ENCODE peak calls at places on chromosome 10, in four cellular contexts. T is IMR-90, I is GM12878, X is K562. E is an unnamed sample. For H3K4me1, the result is how much of the 10 kb centered on the place peaks cover.

GRCh38 chr10:113329121-113329596 is 223.7 kb upstream of the HABP2 start:
- DNase-seq in X (no peak), T (peak), I (no peak), E (no peak)

GRCh38 chr10:116984202-116984993 is 20.6 kb downstream of the SHTN1 start:
- DNase-seq in T (no peak), X (no peak), I (no peak), E (no peak)

GRCh38 chr10:10138685-10139084 is 879.0 kb upstream of the CELF2 start:
- DNase-seq in X (no peak), I (no peak), T (no peak), E (no peak)

GRCh38 chr10:129536336-129536735 is 69.3 kb downstream of the MGMT start:
- DNase-seq in I (no peak), T (no peak), X (no peak), E (no peak)

GRCh38 chr10:36819781-36820180 is 305.6 kb upstream of the ANKRD30A start:
- DNase-seq in X (no peak), T (no peak), I (no peak), E (no peak)

GRCh38 chr10:87675396-87676376 is 16.0 kb downstream of the PAPSS2 start:
- DNase-seq in I (no peak), X (no peak), T (peak), E (peak)

GRCh38 chr10:119401671-119402395 is 140.7 kb downstream of the RGS10 start:
- DNase-seq in T (peak), X (peak), I (no peak), E (peak)

GRCh38 chr10:1102392-1102791 is 46.2 kb downstream of the WDR37 start:
- DNase-seq in I (no peak), X (no peak), T (peak), E (no peak)

GRCh38 chr10:73094986-73095478 is 1.6 kb downstream of the P4HA1 start:
- DNase-seq in X (no peak), T (no peak), I (no peak), E (no peak)

GRCh38 chr10:122852261-122852660 is 6.6 kb upstream of the CUZD1 start:
- DNase-seq in X (no peak), I (no peak), T (no peak), E (peak)

GRCh38 chr10:96619803-96620773 is 33.3 kb upstream of the TM9SF3 start:
- DNase-seq in T (peak), X (no peak), I (no peak), E (no peak)

GRCh38 chr10:21516270-21517131 is 9.0 kb downstream of the SKIDA1 start:
- DNase-seq in T (peak), X (peak), I (no peak), E (peak)

GRCh38 chr10:80382989-80383388 is 25.4 kb upstream of the PRXL2A start:
- DNase-seq in X (peak), T (peak), I (peak), E (peak)

GRCh38 chr10:122730238-122730637 is 30.6 kb upstream of the C10orf120 start:
- DNase-seq in I (no peak), T (no peak), X (no peak), E (no peak)

GRCh38 chr10:20970044-20970443 is 72.9 kb upstream of the NEBL start:
- DNase-seq in I (no peak), X (no peak), T (no peak), E (peak)

GRCh38 chr10:77926566-77927342 is at the start of gene DLG5:
- DNase-seq in X (peak), T (peak), I (no peak), E (peak)

GRCh38 chr10:74822583-74823089 is 3.8 kb upstream of the KAT6B start:
- DNase-seq in T (peak), I (no peak), X (peak), E (no peak)

GRCh38 chr10:22623624-22624263 is 90.6 kb downstream of the PIP4K2A start:
- DNase-seq in I (no peak), T (peak), X (peak), E (no peak)

GRCh38 chr10:129491123-129491734 is 24.2 kb downstream of the MGMT start:
- DNase-seq in X (no peak), I (no peak), T (peak), E (no peak)

GRCh38 chr10:90245623-90246022 is 544.2 kb downstream of the KIF20B start:
- DNase-seq in I (no peak), X (no peak), T (no peak), E (no peak)

GRCh38 chr10:73591935-73592699 is 975 bp upstream of the USP54 start:
- DNase-seq in X (peak), T (no peak), I (peak), E (no peak)

GRCh38 chr10:15152556-15152955 is 15.9 kb downstream of the NMT2 start:
- DNase-seq in X (no peak), T (no peak), I (no peak), E (no peak)

GRCh38 chr10:15158972-15159371 is 9.5 kb downstream of the NMT2 start:
- DNase-seq in T (no peak), I (no peak), X (no peak), E (no peak)

GRCh38 chr10:15158448-15158847 is 10.0 kb downstream of the NMT2 start:
- DNase-seq in T (no peak), X (no peak), I (no peak), E (no peak)

GRCh38 chr10:15150563-15150962 is 17.9 kb downstream of the NMT2 start:
- DNase-seq in I (no peak), X (no peak), T (no peak), E (no peak)

GRCh38 chr10:15155978-15156377 is 12.5 kb downstream of the NMT2 start:
- DNase-seq in X (peak), I (no peak), T (no peak), E (no peak)
- TF ChIP-seq FOS in X (no peak), I (no peak), T (no peak), E (no peak)

GRCh38 chr10:114393482-114393881 is 10.8 kb downstream of the AFAP1L2 start:
- DNase-seq in I (no peak), T (peak), X (no peak), E (peak)
- H3K4me1 ChIP-seq in I (under half), T (under half), X (under half), E (under half)

DNA sequence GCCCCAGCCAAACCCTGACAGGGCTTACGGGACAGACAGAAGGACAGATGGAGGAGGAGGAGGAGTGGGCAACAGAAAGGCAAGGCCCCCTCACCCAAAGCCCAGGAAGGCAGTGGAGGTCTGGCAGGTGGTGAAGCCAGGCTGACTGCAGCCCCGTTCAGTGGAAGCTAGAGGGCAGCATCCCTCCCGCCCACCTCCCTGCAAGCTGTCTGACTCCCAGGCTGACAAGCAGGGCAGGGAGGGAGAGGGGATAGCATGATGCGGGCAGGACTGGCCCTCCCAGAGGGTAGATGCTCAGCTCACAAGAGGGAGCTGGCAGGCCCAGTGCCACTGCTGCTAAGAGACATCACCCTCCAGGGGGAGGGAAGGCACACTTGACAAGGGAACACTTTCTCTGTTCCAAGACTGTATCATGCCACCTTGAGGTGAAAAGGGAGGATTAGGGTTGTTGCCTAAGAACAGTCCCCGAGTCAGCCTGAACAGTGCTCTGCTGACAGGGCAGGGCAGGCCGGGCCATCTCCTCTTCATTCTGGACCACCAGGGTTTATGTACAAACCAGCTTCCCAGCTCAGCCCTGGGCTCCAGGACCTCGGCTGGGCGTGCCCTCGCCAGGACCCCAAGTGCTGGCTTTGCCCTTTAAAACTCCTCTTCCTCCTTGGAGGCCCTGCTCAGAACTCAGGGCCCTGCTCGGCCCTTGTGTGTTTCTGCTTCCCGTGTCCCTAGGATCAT is 61.8 kb downstream of the RASGEF1A start:
- DNase-seq in T (peak), I (peak), X (peak), E (peak)
- TF ChIP-seq FOS in T (no peak), I (no peak), X (no peak), E (no peak)

DNA sequence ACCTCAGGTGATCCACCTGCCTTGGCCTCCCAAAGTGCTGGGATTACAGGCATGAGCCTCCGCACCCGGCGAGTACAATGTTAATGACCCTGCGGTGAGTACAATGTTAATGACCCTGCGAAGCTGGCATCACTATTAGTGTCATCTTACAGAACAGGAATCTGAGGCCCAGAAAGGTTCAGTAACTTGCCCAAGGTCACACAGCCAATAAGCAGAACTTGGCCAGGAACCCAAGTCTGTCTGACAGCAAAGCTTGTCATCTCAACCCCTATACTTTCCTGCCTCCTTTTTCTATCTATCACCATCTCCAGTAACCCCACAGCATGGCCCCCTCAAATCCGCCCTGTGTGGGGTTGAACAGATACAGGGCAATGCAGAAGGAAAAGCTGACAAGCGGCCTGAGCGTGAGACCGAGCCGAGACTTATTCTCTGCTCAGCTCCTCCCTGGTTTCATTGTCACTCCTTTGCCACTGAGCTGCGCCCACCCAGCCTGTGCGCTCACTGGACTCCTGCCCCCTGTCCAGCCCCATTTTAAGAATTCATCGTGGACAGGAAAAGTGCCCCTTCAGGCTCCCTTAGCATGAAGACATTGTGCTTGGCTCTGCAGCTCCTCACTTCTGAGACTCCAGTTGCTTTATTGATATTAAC is 58.0 kb upstream of the LBX1 start:
- DNase-seq in X (no peak), I (no peak), T (no peak), E (no peak)
- H3K4me1 ChIP-seq in X (under half), I (under half), T (under half), E (under half)

GRCh38 chr10:121541450-121541849 is 56.8 kb downstream of the FGFR2 start:
- DNase-seq in I (no peak), T (no peak), X (no peak), E (no peak)
- TF ChIP-seq FOS in I (no peak), T (no peak), X (no peak), E (no peak)

GRCh38 chr10:124717358-124717757 is 26.8 kb downstream of the FAM53B start:
- DNase-seq in I (no peak), T (no peak), X (no peak), E (no peak)

GRCh38 chr10:124717911-124718734 is 26.1 kb downstream of the FAM53B start:
- DNase-seq in I (peak), T (no peak), X (peak), E (peak)

GRCh38 chr10:124722812-124723783 is 21.1 kb downstream of the FAM53B start:
- DNase-seq in I (peak), T (no peak), X (peak), E (peak)

GRCh38 chr10:124721295-124722052 is 22.7 kb downstream of the FAM53B start:
- DNase-seq in X (no peak), T (no peak), I (no peak), E (peak)

GRCh38 chr10:124719213-124719851 is 24.8 kb downstream of the FAM53B start:
- DNase-seq in X (peak), T (peak), I (peak), E (peak)
- H3K4me1 ChIP-seq in X (under half), T (under half), I (half or more), E (under half)

GRCh38 chr10:60289800-60290199 is 99.9 kb downstream of the ANK3 start:
- DNase-seq in I (no peak), X (no peak), T (no peak), E (no peak)

GRCh38 chr10:60293797-60294196 is 95.9 kb downstream of the ANK3 start:
- DNase-seq in I (no peak), X (no peak), T (peak), E (no peak)

GRCh38 chr10:60288291-60288690 is 101.4 kb downstream of the ANK3 start:
- DNase-seq in I (no peak), T (no peak), X (no peak), E (no peak)

GRCh38 chr10:60291354-60291930 is 98.2 kb downstream of the ANK3 start:
- DNase-seq in I (no peak), X (no peak), T (no peak), E (no peak)

GRCh38 chr10:60290558-60290957 is 99.1 kb downstream of the ANK3 start:
- DNase-seq in I (no peak), X (peak), T (no peak), E (no peak)
- TF ChIP-seq FOS in I (no peak), X (no peak), T (no peak), E (no peak)

GRCh38 chr10:28818645-28819036 is 141.3 kb downstream of the BAMBI start:
- DNase-seq in I (no peak), X (no peak), T (no peak), E (no peak)
- H3K4me1 ChIP-seq in I (under half), X (under half), T (under half), E (under half)

DNA sequence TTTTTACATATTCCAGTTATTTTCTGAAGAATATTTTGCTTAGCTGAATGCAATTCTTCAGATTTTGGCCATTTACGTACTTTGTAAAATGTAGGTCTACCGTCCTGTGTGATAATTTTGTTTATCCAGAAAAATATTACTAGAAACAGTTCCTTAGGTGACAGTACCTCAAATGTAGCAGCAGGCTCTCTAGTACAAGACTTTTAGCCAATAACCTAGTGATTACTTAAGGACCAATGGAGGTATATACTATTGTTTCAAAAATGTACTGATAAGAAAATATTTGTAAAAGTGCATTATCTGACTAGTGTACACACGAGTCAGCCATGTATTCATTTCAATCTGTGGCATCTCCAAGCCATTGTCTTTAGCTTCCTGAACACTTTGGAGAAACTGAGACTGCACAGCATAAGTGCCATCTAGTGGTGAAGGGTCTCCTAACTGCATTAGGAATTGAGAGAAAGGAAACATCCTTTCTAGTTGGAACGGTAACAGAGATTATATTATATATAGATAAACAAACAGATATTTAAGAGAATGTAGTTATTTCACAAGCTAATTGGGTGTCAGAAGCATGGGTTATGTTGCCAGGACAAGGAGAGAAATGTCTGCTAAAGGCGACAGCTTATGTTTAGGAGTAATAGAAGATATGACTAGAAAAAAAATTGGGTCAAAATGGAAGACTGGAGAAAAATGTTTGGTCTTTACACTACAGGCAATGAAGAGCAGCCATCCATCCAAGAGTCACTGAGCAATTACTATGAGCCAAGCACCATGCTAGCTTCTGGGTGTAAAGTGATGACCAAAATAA is 23.7 kb downstream of the RTKN2 start:
- DNase-seq in X (peak), I (peak), T (peak), E (peak)
- TF ChIP-seq FOS in X (no peak), I (no peak), T (no peak), E (no peak)

GRCh38 chr10:79105164-79105739 is 36.5 kb downstream of the ZMIZ1 start:
- DNase-seq in I (no peak), X (no peak), T (no peak), E (no peak)

GRCh38 chr10:79105818-79106217 is 37.1 kb downstream of the ZMIZ1 start:
- DNase-seq in I (no peak), X (no peak), T (no peak), E (no peak)

GRCh38 chr10:79106651-79107050 is 37.9 kb downstream of the ZMIZ1 start:
- DNase-seq in X (no peak), I (no peak), T (no peak), E (no peak)

GRCh38 chr10:79104264-79104954 is 35.6 kb downstream of the ZMIZ1 start:
- DNase-seq in X (no peak), I (no peak), T (peak), E (peak)

GRCh38 chr10:79106251-79106650 is 37.5 kb downstream of the ZMIZ1 start:
- DNase-seq in T (no peak), X (no peak), I (no peak), E (no peak)
- H3K4me1 ChIP-seq in T (under half), X (under half), I (under half), E (under half)